ENCODE peak calls at places on chromosomes 7 and 10, in eight cellular contexts. A, S, O, B, G, U, I and E are unnamed samples.

GRCh38 chr10:103890194-103890658 is 27.8 kb downstream of the STN1 start:
- DNase-seq in I (peak), G (no peak), O (no peak), S (peak), A (no peak), U (no peak), B (no peak), E (no peak)

GRCh38 chr10:4159173-4159572 is 374.2 kb upstream of the KLF6 start:
- DNase-seq in G (no peak), S (no peak), I (no peak), O (no peak), B (no peak), U (no peak), A (no peak), E (no peak)

GRCh38 chr7:29468196-29468595 is 95.4 kb upstream of the PRR15 start:
- DNase-seq in U (no peak), I (no peak), A (no peak), B (no peak), S (no peak), G (no peak), O (no peak), E (no peak)

GRCh38 chr10:101141622-101142532 is 10.8 kb downstream of the TLX1 start:
- DNase-seq in B (peak), S (peak), I (peak), A (peak), G (peak), O (peak), U (peak), E (peak)

GRCh38 chr7:129144834-129145668 is 544 bp downstream of the TSPAN33 start:
- DNase-seq in I (no peak), G (no peak), S (no peak), U (no peak), B (no peak), A (no peak), O (no peak), E (no peak)

GRCh38 chr10:97024181-97025073 is 161.3 kb downstream of the SLIT1 start:
- DNase-seq in G (no peak), U (no peak), A (peak), O (peak), B (peak), I (peak), S (peak), E (no peak)

GRCh38 chr7:142909921-142910521 is 23.5 kb downstream of the TRPV5 start:
- DNase-seq in S (no peak), G (no peak), A (no peak), U (no peak), B (no peak), I (no peak), O (no peak), E (no peak)

GRCh38 chr10:91424016-91424415 is 13.9 kb downstream of the HECTD2 start:
- DNase-seq in A (peak), I (peak), S (no peak), G (no peak), U (no peak), B (no peak), O (no peak), E (no peak)

GRCh38 chr10:80964955-80965614 is 427.4 kb downstream of the SH2D4B start:
- DNase-seq in B (peak), I (no peak), S (no peak), G (no peak), O (no peak), A (no peak), U (no peak), E (no peak)

GRCh38 chr10:51524041-51524440 is 175.4 kb downstream of the CSTF2T start:
- DNase-seq in U (no peak), O (no peak), A (no peak), G (no peak), I (peak), B (no peak), S (no peak), E (no peak)

GRCh38 chr10:87956055-87956454 is 92.6 kb downstream of the PTEN start:
- DNase-seq in B (no peak), U (no peak), I (no peak), G (no peak), A (no peak), O (no peak), S (no peak), E (no peak)

GRCh38 chr7:101436857-101437576 is 74.3 kb downstream of the COL26A1 start:
- DNase-seq in A (no peak), U (no peak), S (peak), G (no peak), I (no peak), B (no peak), O (no peak), E (no peak)

GRCh38 chr7:69047166-69047760 is 551.0 kb upstream of the AUTS2 start:
- DNase-seq in G (no peak), I (no peak), S (no peak), A (no peak), O (no peak), U (no peak), B (no peak), E (no peak)

GRCh38 chr7:47581821-47582747 is at the start of gene TNS3:
- DNase-seq in A (no peak), O (peak), S (peak), G (peak), B (peak), I (no peak), U (no peak), E (no peak)
- TF ChIP-seq CTCF in A (no peak), O (peak), S (peak), G (peak), B (peak), I (no peak), U (no peak), E (no peak)

GRCh38 chr7:19448091-19448490 is 260.7 kb downstream of the POLR1F start:
- DNase-seq in I (no peak), G (no peak), A (no peak), U (no peak), B (no peak), O (no peak), S (no peak), E (no peak)

DNA sequence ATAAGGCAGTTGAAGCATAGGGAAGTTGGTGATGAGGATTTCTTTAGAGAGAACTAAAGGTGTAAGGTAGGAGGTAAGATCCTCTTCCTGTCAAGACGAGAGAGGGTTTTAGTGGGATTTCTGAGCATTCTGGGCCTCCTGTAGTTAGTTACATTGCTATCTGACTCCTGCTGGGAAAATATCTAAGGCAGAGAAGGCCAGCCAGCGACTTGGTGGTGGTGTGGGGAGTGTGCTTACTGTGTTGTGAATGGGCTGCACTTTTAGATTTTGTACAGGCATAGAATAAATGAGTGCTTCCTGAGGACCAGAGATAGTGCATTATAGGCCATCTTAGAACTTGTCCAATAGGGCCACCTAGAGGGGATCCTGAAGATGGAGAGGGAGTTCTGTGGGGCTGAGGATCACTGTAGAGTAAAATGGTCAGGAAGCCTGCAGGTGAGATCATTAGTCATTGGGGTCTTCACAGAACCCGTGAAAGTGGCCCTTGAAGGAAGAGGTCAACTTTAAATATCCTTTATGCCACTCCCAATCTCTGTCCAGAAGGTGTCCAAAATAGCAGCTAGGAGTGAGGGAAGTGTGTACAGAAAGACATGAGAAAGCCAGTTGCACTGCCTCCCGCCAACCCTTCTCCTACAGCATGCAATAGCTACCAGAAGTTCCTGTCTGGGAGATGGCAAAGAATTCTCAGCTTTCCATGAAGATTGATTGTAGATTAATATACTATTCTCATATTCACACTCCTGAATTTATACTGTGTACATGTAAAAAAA is 266.6 kb downstream of the POLR1F start:
- DNase-seq in S (no peak), G (no peak), I (peak), A (peak), U (no peak), O (no peak), B (peak), E (no peak)
- TF ChIP-seq CTCF in S (no peak), G (peak), I (peak), A (peak), U (no peak), O (no peak), B (peak), E (no peak)

DNA sequence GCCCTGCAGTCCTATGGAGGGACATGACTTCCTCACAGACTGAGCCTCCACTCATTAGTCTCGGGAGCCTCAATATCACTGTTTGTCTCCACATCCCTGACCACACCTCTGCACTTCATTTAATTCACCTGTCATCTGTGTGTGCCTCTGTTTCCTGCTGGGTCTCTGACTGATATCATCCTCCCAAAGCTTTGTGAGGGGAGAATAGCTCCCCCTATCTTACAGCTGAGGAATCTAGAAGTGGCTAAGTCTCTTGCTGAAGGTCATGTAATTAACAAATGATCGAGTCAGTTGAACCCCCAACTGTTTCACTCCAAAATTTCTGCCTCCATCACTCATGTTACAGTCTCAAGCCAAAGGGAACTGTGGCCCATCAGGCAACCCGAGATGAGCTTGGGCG is 5.5 kb upstream of the CPXM2 start:
- DNase-seq in O (no peak), B (no peak), S (no peak), A (no peak), I (no peak), U (no peak), G (no peak), E (no peak)
- TF ChIP-seq CTCF in O (peak), B (peak), S (no peak), A (no peak), I (peak), U (no peak), G (peak), E (no peak)

DNA sequence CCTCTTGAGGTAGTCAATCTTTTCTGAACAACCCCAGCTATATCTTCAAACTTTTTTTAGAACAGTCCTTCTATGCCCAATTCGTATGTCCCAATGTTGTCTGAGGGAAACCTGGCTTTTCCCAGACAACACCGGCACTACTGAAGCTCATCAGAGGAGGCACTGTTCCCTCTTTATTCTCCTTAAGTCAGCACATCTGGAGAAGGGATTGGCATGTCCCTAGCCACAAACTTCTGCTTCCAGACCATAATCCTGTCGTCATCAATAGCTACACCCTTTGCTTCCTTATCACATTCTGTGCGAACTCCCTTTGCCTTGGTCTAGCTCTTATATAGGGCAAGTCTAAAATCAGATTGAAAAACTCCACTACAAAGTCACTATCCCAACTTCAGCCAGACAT is 22.9 kb downstream of the PON3 start:
- DNase-seq in O (no peak), A (no peak), U (no peak), S (no peak), I (no peak), B (no peak), G (no peak), E (no peak)
- TF ChIP-seq CTCF in O (no peak), A (no peak), U (no peak), S (no peak), I (peak), B (no peak), G (no peak), E (no peak)

DNA sequence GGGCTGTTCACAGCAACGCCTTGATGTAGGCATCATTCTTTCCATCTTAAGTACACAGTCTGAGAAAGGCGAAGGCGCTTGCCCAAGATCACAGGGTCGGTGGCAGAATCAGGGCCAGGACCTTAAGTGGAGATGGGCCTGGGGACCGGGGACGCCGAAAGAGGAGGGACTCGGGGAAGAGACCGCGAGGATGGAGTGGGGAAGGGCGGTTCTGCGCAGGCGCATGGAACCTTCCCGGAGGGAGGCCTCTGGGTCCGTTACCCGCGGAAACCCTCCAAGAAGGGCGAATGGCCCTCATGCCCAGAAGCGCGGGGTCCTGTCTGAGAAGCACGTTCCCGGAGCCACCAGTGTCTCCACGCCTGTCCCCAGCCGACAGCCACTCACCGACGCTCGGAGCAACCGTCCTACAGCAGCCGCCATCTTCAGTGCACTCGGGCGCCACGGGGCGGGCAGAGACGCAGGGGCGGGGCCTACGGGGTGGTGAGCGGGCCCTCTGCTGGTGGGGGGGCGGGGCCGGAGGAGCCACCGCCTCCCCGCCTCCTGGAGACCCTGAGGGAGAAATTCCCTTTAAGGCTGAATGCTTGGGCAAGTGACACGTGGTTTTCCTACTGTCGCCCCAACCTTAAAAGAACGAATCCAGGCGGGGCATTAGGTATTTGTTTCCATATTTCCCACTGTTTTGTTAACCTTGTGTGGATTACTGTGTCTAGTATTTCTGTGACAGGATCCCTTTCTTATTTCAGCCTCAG is at the start of gene PRDX3:
- DNase-seq in S (peak), B (peak), A (peak), U (peak), I (peak), O (peak), G (peak), E (peak)
- TF ChIP-seq CTCF in S (no peak), B (peak), A (no peak), U (peak), I (peak), O (no peak), G (no peak), E (no peak)

GRCh38 chr10:86757110-86757790 is 831 bp downstream of the BMPR1A start:
- DNase-seq in G (peak), S (peak), B (peak), O (peak), U (peak), I (peak), A (peak), E (no peak)
- TF ChIP-seq CTCF in G (peak), S (no peak), B (peak), O (peak), U (no peak), I (peak), A (peak), E (no peak)

GRCh38 chr10:128116851-128117615 is 9.2 kb downstream of the MKI67 start:
- DNase-seq in S (no peak), A (no peak), U (no peak), B (no peak), I (peak), G (no peak), O (no peak), E (no peak)
- TF ChIP-seq CTCF in S (no peak), A (peak), U (no peak), B (peak), I (peak), G (peak), O (no peak), E (no peak)

DNA sequence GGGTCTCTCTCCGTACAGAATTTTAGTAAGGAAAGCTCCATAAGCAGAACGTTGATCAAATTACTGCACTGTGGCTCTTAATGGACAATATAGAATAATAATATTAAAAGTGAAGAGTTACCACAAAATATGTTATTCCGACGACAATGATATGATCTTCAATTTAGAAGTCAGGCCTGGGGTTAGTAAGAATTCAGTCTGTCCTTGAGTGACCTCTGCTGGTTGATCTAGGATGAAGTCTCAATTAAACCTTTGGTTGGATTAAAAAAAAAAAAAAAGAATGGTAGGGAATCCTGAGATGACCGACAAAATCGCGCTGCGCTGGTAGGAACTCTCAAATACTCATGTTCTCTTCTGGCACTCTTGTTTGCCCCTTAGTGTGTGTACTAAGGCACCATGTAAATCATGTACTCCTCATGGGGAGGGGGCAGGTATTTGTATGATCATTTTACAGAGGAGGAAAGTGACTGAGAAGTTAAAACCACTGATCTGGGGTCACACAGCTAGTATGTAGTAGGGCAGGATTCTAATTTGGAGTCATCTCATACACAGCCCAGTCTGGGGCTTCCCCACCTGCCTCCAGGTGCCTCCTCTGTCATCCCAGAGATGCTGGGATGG is 161.3 kb upstream of the NPVF start:
- DNase-seq in S (no peak), O (no peak), A (peak), I (peak), B (peak), U (no peak), G (no peak), E (no peak)
- TF ChIP-seq CTCF in S (peak), O (peak), A (peak), I (peak), B (peak), U (peak), G (peak), E (no peak)

GRCh38 chr7:2245883-2246679 is 4.1 kb downstream of the NUDT1 start:
- DNase-seq in U (no peak), O (no peak), G (no peak), B (no peak), A (no peak), I (no peak), S (no peak), E (no peak)

GRCh38 chr7:2248984-2249694 is 7.1 kb downstream of the NUDT1 start:
- DNase-seq in S (peak), I (peak), G (no peak), A (peak), U (no peak), O (peak), B (no peak), E (no peak)

GRCh38 chr7:2249744-2250323 is 7.8 kb downstream of the NUDT1 start:
- DNase-seq in B (no peak), I (no peak), S (no peak), G (no peak), U (no peak), O (no peak), A (no peak), E (no peak)

GRCh38 chr7:2244404-2244803 is 2.4 kb downstream of the NUDT1 start:
- DNase-seq in G (no peak), U (no peak), I (no peak), A (no peak), S (no peak), B (no peak), O (no peak), E (no peak)

DNA sequence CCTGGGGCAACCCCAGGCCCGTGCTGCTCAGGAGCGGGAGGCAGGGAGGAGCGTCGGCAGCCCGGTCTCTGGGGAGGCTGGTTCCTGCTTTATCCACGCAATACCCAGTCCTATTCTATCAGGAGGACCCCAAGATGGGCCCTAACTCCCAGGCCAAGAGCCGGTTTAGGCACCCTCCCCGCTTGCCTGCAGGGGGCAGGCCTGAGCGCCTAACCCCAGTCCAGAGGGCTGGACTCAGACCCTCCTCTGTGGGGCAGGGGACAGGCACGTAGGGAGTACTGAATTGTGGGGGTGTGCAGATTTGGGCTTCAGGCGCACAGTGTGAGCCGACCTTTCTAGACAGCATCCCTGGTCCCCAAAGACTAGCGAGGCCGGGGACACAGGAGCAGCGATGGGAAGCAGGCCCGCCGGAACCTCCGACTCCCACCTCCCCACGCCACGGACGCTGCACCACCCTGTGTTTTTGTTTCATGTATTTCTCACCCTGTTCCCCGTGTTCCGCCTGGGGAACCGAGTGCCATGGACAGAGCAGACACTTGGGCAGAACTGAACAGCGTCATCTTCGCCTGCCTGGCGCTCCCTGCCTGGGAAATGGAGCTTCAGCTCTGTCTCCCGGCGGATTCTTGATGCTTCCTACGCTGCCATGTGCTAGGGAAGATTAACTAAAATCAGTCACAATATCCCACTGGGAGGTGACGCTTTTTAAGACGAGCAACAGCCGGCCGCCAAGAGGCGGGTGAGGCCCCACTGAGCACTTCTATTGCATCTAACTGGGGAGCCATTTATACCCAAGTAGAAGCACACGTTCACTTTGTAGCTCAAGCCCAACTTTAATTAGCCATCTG is 5.3 kb downstream of the NUDT1 start:
- DNase-seq in S (no peak), B (peak), G (peak), I (peak), U (no peak), O (no peak), A (no peak), E (no peak)
- TF ChIP-seq CTCF in S (peak), B (peak), G (peak), I (peak), U (peak), O (peak), A (peak), E (peak)